ENCODE peak calls at places on chromosomes 6 and 20, in four cellular contexts. F, D, P and Z are unnamed samples.

GRCh38 chr6:13488896-13489237 is 1.5 kb upstream of the GFOD1 start:
- DNase-seq in P (peak), F (no peak), D (no peak), Z (no peak)

GRCh38 chr20:32476684-32477593 is 108.2 kb downstream of the NOL4L start:
- DNase-seq in P (no peak), F (no peak), D (no peak), Z (no peak)

GRCh38 chr6:15246217-15247211 is 645 bp downstream of the JARID2 start:
- DNase-seq in D (peak), F (no peak), P (no peak), Z (no peak)

GRCh38 chr6:166633732-166634535 is 6.9 kb upstream of the RPS6KA2 start:
- DNase-seq in P (no peak), F (peak), D (no peak), Z (no peak)

GRCh38 chr6:11851405-11851804 is 72.8 kb upstream of the ADTRP start:
- DNase-seq in D (no peak), P (no peak), F (no peak), Z (no peak)

GRCh38 chr6:112457891-112458290 is 110.8 kb downstream of the RFPL4B start:
- DNase-seq in D (no peak), F (no peak), P (no peak), Z (no peak)

GRCh38 chr6:106490030-106490429 is 129.5 kb downstream of the CRYBG1 start:
- DNase-seq in D (no peak), F (no peak), P (no peak), Z (no peak)

GRCh38 chr6:63663147-63663877 is 27.7 kb downstream of the PHF3 start:
- DNase-seq in F (no peak), D (no peak), P (no peak), Z (no peak)

GRCh38 chr6:10369896-10370295 is 45.0 kb downstream of the TFAP2A start:
- DNase-seq in F (no peak), P (no peak), D (no peak), Z (no peak)

GRCh38 chr6:22413681-22414305 is 117.0 kb upstream of the PRL start:
- DNase-seq in D (no peak), F (no peak), P (no peak), Z (no peak)
- TF ChIP-seq CTCF in D (no peak), F (no peak), P (no peak), Z (no peak)

DNA sequence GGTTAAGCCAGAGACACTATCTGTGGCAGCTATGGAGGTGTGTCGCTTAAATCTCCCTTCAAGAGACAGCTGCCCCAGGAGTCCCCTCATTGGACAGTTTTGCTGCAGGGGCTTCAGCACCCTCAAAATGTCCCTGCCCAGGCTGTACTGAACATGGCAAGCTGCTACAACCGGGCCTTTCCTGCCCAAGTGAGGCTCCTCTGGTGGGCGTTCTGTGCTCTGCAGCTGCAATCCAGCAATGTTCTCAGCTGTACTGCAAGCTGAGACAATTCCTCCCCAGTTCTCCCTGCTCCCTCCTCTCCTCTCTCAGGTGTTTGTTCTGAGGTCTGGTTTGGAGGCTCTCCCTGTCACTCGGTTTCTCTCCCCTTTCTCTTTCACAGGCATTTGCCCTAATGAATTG is 190.8 kb upstream of the LAMP5 start:
- DNase-seq in D (no peak), P (no peak), F (no peak), Z (no peak)
- TF ChIP-seq CTCF in D (no peak), P (no peak), F (peak), Z (peak)

GRCh38 chr6:119526609-119527605 is 177.3 kb upstream of the MAN1A1 start:
- DNase-seq in D (no peak), F (no peak), P (no peak), Z (no peak)
- TF ChIP-seq CTCF in D (no peak), F (no peak), P (no peak), Z (no peak)

GRCh38 chr6:129073651-129074419 is 190.9 kb downstream of the LAMA2 start:
- DNase-seq in D (no peak), P (no peak), F (no peak), Z (no peak)
- TF ChIP-seq CTCF in D (no peak), P (no peak), F (no peak), Z (no peak)

GRCh38 chr6:33958208-33958862 is 154.5 kb upstream of the MLN start:
- DNase-seq in F (no peak), D (no peak), P (no peak), Z (no peak)
- TF ChIP-seq CTCF in F (no peak), D (peak), P (no peak), Z (peak)

GRCh38 chr6:44224154-44224977 is 971 bp downstream of the SLC29A1 start:
- DNase-seq in P (no peak), D (no peak), F (peak), Z (peak)
- TF ChIP-seq CTCF in P (no peak), D (peak), F (no peak), Z (no peak)

GRCh38 chr6:129476248-129476564 is 233.8 kb downstream of the ARHGAP18 start:
- DNase-seq in D (no peak), P (no peak), F (no peak), Z (no peak)

GRCh38 chr6:129469070-129469662 is 240.8 kb downstream of the ARHGAP18 start:
- DNase-seq in F (no peak), D (no peak), P (no peak), Z (no peak)

GRCh38 chr6:129475477-129476247 is 234.3 kb downstream of the ARHGAP18 start:
- DNase-seq in F (no peak), P (no peak), D (no peak), Z (no peak)

GRCh38 chr6:129476810-129477209 is 233.2 kb downstream of the ARHGAP18 start:
- DNase-seq in F (no peak), D (no peak), P (no peak), Z (no peak)

DNA sequence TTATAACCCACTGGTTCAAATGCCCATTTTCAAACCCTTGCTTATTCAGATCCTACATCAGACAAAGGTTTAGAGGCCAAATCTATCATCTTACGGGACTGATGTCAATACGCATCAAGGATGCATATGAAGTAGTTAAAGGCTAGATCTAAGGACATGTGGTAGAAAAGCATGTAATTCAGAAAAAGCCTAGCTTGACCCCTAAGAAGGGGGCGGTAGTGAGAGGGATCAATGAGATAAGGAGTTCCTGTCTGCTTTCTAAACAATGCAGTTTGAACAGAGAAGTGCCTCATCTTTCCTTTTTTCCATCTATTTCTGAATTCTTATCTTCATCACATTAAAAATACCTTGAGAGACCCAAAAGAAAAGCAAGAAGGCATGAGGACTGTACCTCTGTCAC is 237.7 kb downstream of the ARHGAP18 start:
- DNase-seq in F (no peak), D (no peak), P (no peak), Z (no peak)
- TF ChIP-seq CTCF in F (no peak), D (no peak), P (no peak), Z (no peak)

GRCh38 chr20:51961964-51962761 is 159.8 kb upstream of the SALL4 start:
- DNase-seq in D (no peak), F (no peak), P (no peak), Z (no peak)

GRCh38 chr20:51970858-51971257 is 168.5 kb upstream of the SALL4 start:
- DNase-seq in D (no peak), F (no peak), P (no peak), Z (no peak)

GRCh38 chr20:51972031-51972430 is 169.7 kb upstream of the SALL4 start:
- DNase-seq in D (no peak), P (no peak), F (no peak), Z (no peak)

GRCh38 chr20:51969191-51969590 is 166.9 kb upstream of the SALL4 start:
- DNase-seq in P (no peak), D (no peak), F (no peak), Z (no peak)

GRCh38 chr20:51966296-51966971 is 164.1 kb upstream of the SALL4 start:
- DNase-seq in P (no peak), F (no peak), D (peak), Z (peak)
- TF ChIP-seq CTCF in P (no peak), F (peak), D (peak), Z (peak)